ENCODE peak calls at places on chromosomes 16 and 17, in five cellular contexts. C, H, N, O and G are unnamed samples.

GRCh38 chr16:81446318-81447275 is 2.0 kb downstream of the CMIP start:
- DNase-seq in H (no peak), N (no peak), C (peak), O (no peak), G (peak)

GRCh38 chr17:73787721-73788051 is 143.4 kb upstream of the SDK2 start:
- DNase-seq in H (no peak), N (no peak), C (no peak), O (no peak), G (no peak)

GRCh38 chr17:8103549-8103948 is 14.8 kb downstream of the ALOXE3 start:
- DNase-seq in N (no peak), C (peak), O (peak), H (no peak), G (peak)

GRCh38 chr17:51046527-51047384 is 73.9 kb downstream of the SPAG9 start:
- DNase-seq in C (peak), N (peak), O (peak), H (peak), G (peak)

GRCh38 chr16:21599994-21600773 is 807 bp downstream of the METTL9 start:
- DNase-seq in H (no peak), C (peak), O (no peak), N (no peak), G (no peak)

GRCh38 chr17:73342057-73342522 is 30.3 kb upstream of the CDC42EP4 start:
- DNase-seq in N (no peak), O (peak), C (peak), H (peak), G (peak)

GRCh38 chr17:49624896-49625295 is 49.2 kb downstream of the NXPH3 start:
- DNase-seq in O (peak), H (no peak), C (no peak), N (no peak), G (peak)

GRCh38 chr17:27755706-27756466 is 44.4 kb downstream of the NOS2 start:
- DNase-seq in N (no peak), O (peak), C (no peak), H (no peak), G (no peak)

GRCh38 chr16:9966569-9967157 is 215.6 kb downstream of the GRIN2A start:
- DNase-seq in N (no peak), H (no peak), C (peak), O (no peak), G (peak)

DNA sequence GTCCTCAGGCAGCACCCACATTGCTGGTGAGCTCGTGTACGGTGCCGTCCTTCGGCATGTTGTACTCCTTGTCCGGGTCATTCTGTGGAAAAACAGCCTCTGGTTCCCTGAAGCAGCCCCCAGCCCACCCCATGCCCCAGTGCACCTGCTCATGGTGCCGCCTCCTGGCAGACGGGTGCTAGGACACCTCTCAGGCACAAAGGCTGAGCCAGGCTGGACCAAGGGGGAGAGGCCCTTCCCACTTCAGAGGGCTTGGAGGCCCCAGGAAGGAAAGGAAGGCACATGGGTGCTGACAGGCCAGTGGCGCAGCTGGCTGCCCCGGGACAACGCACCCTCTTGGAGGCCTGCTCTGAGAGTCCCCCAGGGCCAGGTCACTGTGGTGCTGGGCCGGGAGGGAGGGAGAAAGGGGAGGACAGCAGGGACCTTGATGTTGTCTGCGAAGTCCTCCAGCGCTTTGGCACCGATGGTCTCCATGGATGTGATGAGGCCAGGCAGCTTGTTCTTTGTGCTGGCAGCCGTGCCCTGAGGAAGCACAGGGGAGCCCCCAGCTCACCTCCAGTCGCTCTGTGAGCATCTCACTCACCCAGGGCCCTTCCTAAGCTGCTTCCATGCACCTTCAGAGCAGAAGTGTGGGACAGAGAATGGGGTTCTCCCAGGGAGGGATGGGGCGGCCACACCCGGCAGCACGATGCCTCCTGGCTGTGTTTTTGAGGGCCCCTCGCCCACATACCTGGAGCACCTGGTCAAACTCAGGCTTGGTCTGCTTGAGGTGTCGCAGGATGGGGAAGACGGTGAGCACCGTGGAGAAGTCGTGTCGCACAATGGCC is 9.3 kb downstream of the ZACN start:
- DNase-seq in C (no peak), O (no peak), N (no peak), H (no peak), G (no peak)
- TF ChIP-seq CTCF in C (peak), O (no peak), N (no peak), H (no peak), G (no peak)

GRCh38 chr16:87063543-87063942 is 253.6 kb downstream of the C16orf95 start:
- DNase-seq in H (no peak), N (no peak), C (no peak), O (no peak), G (no peak)

GRCh38 chr16:87064731-87065720 is 252.2 kb downstream of the C16orf95 start:
- DNase-seq in C (no peak), H (no peak), N (no peak), O (no peak), G (no peak)

GRCh38 chr16:87061521-87061920 is 255.7 kb downstream of the C16orf95 start:
- DNase-seq in H (no peak), O (no peak), N (no peak), C (no peak), G (no peak)

GRCh38 chr16:87060026-87060986 is 256.9 kb downstream of the C16orf95 start:
- DNase-seq in H (no peak), N (no peak), O (peak), C (peak), G (peak)

DNA sequence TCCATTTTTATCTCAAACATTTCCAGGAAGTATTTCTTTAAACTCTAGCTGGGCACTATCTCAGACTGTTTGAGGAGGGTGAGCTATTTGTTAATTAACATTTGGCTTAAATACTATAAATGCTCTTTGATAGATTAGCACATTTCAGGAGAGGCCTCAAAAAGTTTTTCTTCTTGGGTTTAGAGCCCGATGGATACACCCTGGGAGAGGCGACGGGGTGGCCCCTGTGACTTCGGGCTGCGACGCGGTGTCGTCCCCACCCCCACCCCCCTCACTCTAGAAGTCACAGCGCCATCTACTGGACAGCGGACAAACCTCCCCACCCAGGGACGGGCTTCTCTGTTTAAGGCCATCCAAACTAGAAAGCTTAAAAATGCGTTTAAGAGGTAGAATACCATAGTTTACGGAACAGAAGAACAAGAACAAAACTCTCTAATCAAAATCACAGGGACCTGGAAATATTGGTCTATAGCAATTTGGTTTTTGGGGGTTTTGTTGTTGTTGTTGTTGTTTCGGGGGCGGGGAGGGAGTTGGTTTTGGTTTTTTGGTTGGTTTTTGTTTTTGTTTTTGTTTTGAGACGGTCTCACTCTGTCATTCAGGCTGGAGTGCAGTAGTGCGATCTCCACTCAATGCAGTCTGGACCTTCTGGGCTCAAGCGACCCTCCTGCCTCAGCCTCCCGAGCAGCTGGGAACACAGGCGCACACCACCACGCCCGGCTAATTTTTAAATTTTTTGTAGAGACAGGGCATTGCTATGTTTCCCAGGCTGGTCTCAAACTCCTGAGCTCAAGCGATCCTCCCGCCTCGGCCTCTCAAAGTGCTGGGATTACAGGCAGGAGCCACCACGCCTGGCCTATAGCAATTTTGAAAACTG is 254.4 kb downstream of the C16orf95 start:
- DNase-seq in O (peak), C (peak), H (peak), N (peak), G (peak)
- H3K4me3 ChIP-seq in O (no peak), C (no peak), H (no peak), N (no peak), G (no peak)

GRCh38 chr16:31002252-31002700 is 8.2 kb downstream of the STX1B start:
- DNase-seq in N (no peak), H (no peak), C (peak), O (no peak), G (no peak)

GRCh38 chr16:31002810-31003209 is 7.6 kb downstream of the STX1B start:
- DNase-seq in N (no peak), H (no peak), O (no peak), C (no peak), G (no peak)

GRCh38 chr16:31003744-31004143 is 6.7 kb downstream of the STX1B start:
- DNase-seq in H (no peak), O (no peak), N (no peak), C (no peak), G (no peak)

GRCh38 chr16:31000671-31001382 is 9.6 kb downstream of the STX1B start:
- DNase-seq in C (peak), O (no peak), H (no peak), N (no peak), G (no peak)

GRCh38 chr16:31001507-31002251 is 8.8 kb downstream of the STX1B start:
- DNase-seq in C (no peak), H (no peak), O (peak), N (no peak), G (no peak)
- TF ChIP-seq CTCF in C (no peak), H (no peak), O (no peak), N (no peak), G (no peak)

GRCh38 chr17:28985950-28986713 is 19.7 kb downstream of the SEZ6 start:
- DNase-seq in C (no peak), H (no peak), O (no peak), N (no peak), G (no peak)

GRCh38 chr17:28978016-28978415 is 26.7 kb upstream of the PHF12 start:
- DNase-seq in C (no peak), H (no peak), N (no peak), O (no peak), G (no peak)

GRCh38 chr17:28978565-28978964 is 27.2 kb upstream of the PHF12 start:
- DNase-seq in C (no peak), H (no peak), N (no peak), O (no peak), G (no peak)

GRCh38 chr17:28983286-28984240 is 22.3 kb downstream of the SEZ6 start:
- DNase-seq in C (no peak), O (no peak), N (no peak), H (no peak), G (no peak)

GRCh38 chr17:28982191-28982793 is 23.5 kb downstream of the SEZ6 start:
- DNase-seq in C (no peak), N (no peak), H (no peak), O (peak), G (no peak)
- H3K4me3 ChIP-seq in C (no peak), N (no peak), H (no peak), O (no peak), G (no peak)

GRCh38 chr17:11130367-11130766 is 110.6 kb upstream of the SHISA6 start:
- DNase-seq in C (no peak), H (no peak), O (no peak), N (no peak), G (no peak)
- TF ChIP-seq CTCF in C (no peak), H (no peak), O (no peak), N (no peak), G (no peak)

GRCh38 chr16:55832788-55833583 is at the start of gene CES1:
- DNase-seq in N (peak), O (peak), C (no peak), H (peak), G (peak)
- H3K4me3 ChIP-seq in N (peak), O (no peak), C (no peak), H (no peak), G (no peak)

GRCh38 chr17:15999141-15999973 is at the start of the genes TTC19 and ZSWIM7:
- DNase-seq in H (peak), O (peak), C (peak), N (peak), G (peak)
- TF ChIP-seq CTCF in H (no peak), O (no peak), C (no peak), N (peak), G (no peak)

DNA sequence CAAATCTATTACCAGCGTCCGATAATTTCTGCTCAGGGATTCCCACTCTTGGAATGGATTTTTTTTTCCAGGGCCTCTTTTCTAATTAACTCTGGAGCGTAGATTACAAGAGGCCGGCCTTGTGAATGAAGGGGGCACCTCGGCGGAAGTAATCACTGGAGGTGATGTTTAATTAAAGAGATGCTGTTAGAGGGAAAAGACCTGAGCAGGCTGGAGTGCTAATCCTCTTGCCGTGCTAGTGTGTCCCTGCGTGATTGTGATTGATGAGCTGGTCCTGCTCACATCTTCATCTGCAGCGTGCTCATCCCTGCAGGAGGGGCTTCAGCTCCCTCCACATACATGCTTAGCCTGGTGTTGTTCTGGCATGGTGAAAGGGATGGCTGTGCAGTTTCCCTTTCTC is 155.3 kb downstream of the RBFOX1 start:
- DNase-seq in N (no peak), C (no peak), H (no peak), O (no peak), G (no peak)
- H3K4me3 ChIP-seq in N (no peak), C (no peak), H (no peak), O (no peak), G (no peak)